ENCODE peak calls at places on chromosomes 1 and 21, in four cellular contexts. U, E, Q and I are unnamed samples.

GRCh38 chr1:207019161-207019560 is 13.4 kb downstream of the C1orf116 start:
- DNase-seq in E (no peak), U (no peak), Q (no peak), I (no peak)

GRCh38 chr1:33306561-33307493 is 14.1 kb downstream of the A3GALT2 start:
- DNase-seq in U (peak; percentile 49), E (no peak), Q (no peak), I (no peak)

GRCh38 chr1:206468571-206468970 is 1.7 kb upstream of the IKBKE start:
- DNase-seq in U (no peak), E (no peak), Q (no peak), I (no peak)

GRCh38 chr1:89065077-89065868 is at the start of gene GBP1:
- DNase-seq in E (no peak), Q (peak; percentile 67), U (peak; percentile 89), I (no peak)

GRCh38 chr21:41369915-41370839 is 8.3 kb downstream of the MX2 start:
- DNase-seq in Q (no peak), U (no peak), E (no peak), I (no peak)

GRCh38 chr1:226644541-226645176 is 94.4 kb downstream of the ITPKB start:
- DNase-seq in Q (no peak), U (no peak), E (no peak), I (no peak)

GRCh38 chr1:244992833-244993232 is 128.5 kb upstream of the HNRNPU start:
- DNase-seq in U (no peak), Q (no peak), E (no peak), I (no peak)

GRCh38 chr1:161274874-161275273 is 16.3 kb downstream of the PCP4L1 start:
- DNase-seq in E (no peak), U (no peak), Q (no peak), I (no peak)

GRCh38 chr1:228781161-228781771 is 46.0 kb downstream of the RHOU start:
- DNase-seq in U (peak; percentile 67), Q (no peak), E (no peak), I (no peak)

GRCh38 chr1:166911624-166912023 is 35.6 kb upstream of the TADA1 start:
- DNase-seq in Q (no peak), U (no peak), E (no peak), I (no peak)

GRCh38 chr1:154431586-154432373 is 26.6 kb downstream of the IL6R start:
- DNase-seq in Q (peak; percentile 97), U (peak; percentile 95), E (no peak), I (no peak)

GRCh38 chr1:88956003-88956402 is 36.4 kb downstream of the KYAT3 start:
- DNase-seq in E (no peak), U (no peak), Q (no peak), I (no peak)

GRCh38 chr1:200161801-200162200 is 134.3 kb downstream of the NR5A2 start:
- DNase-seq in E (no peak), U (no peak), Q (no peak), I (no peak)

GRCh38 chr1:23453455-23454000 is 29.0 kb upstream of the TCEA3 start:
- DNase-seq in U (no peak), Q (no peak), E (no peak), I (no peak)

GRCh38 chr1:245485996-245486395 is 331.2 kb downstream of the KIF26B start:
- DNase-seq in Q (no peak), U (peak; percentile 12), E (no peak), I (no peak)

GRCh38 chr1:245856944-245857531 is 650.0 kb downstream of the SMYD3 start:
- DNase-seq in U (peak; percentile 76), Q (peak; percentile 53), E (no peak), I (no peak)

GRCh38 chr1:38558476-38559179 is 300.9 kb downstream of the RRAGC start:
- DNase-seq in E (no peak), Q (no peak), U (no peak), I (no peak)